ENCODE peak calls at places on chromosomes 7 and 10, in four cellular contexts. C is IMR-90, P is transverse colon, V is sigmoid colon. A is an unnamed sample.

GRCh38 chr10:76558586-76558985 is 1079.0 kb downstream of the KCNMA1 start:
- DNase-seq in C (peak), P (peak), V (peak), A (no peak)

GRCh38 chr7:82945056-82945455 is 217.6 kb downstream of the PCLO start:
- DNase-seq in C (no peak), P (no peak), V (no peak), A (no peak)

GRCh38 chr10:21993360-21994001 is 10.0 kb downstream of the DNAJC1 start:
- DNase-seq in C (peak), P (no peak), V (no peak), A (no peak)

GRCh38 chr10:68301790-68302502 is 29.9 kb upstream of the HNRNPH3 start:
- DNase-seq in C (peak), P (no peak), V (no peak), A (no peak)

GRCh38 chr7:158120313-158120712 is 467.3 kb downstream of the PTPRN2 start:
- DNase-seq in C (no peak), P (no peak), V (peak), A (no peak)

GRCh38 chr7:31815796-31816195 is 128.8 kb downstream of the PPP1R17 start:
- DNase-seq in C (no peak), P (no peak), V (no peak), A (no peak)

GRCh38 chr10:116271593-116272496 is 1.2 kb downstream of the GFRA1 start:
- DNase-seq in C (peak), P (no peak), V (peak), A (no peak)

GRCh38 chr7:11181590-11181989 is 207.9 kb downstream of the PHF14 start:
- DNase-seq in C (no peak), P (no peak), V (no peak), A (no peak)

GRCh38 chr7:1886361-1887064 is 216.4 kb downstream of the ELFN1 start:
- DNase-seq in C (no peak), P (no peak), V (no peak), A (no peak)

GRCh38 chr7:97871659-97872024 is 566 bp downstream of the ASNS start:
- DNase-seq in C (no peak), P (no peak), V (no peak), A (no peak)

GRCh38 chr10:90769946-90770841 is 87.6 kb downstream of the HTR7 start:
- DNase-seq in C (no peak), P (no peak), V (peak), A (no peak)

GRCh38 chr10:3468919-3469638 is 296.5 kb upstream of the PITRM1 start:
- DNase-seq in C (peak), P (peak), V (peak), A (peak)
- TF ChIP-seq POLR2A in C (peak), P (no peak), V (peak), A (peak)

DNA sequence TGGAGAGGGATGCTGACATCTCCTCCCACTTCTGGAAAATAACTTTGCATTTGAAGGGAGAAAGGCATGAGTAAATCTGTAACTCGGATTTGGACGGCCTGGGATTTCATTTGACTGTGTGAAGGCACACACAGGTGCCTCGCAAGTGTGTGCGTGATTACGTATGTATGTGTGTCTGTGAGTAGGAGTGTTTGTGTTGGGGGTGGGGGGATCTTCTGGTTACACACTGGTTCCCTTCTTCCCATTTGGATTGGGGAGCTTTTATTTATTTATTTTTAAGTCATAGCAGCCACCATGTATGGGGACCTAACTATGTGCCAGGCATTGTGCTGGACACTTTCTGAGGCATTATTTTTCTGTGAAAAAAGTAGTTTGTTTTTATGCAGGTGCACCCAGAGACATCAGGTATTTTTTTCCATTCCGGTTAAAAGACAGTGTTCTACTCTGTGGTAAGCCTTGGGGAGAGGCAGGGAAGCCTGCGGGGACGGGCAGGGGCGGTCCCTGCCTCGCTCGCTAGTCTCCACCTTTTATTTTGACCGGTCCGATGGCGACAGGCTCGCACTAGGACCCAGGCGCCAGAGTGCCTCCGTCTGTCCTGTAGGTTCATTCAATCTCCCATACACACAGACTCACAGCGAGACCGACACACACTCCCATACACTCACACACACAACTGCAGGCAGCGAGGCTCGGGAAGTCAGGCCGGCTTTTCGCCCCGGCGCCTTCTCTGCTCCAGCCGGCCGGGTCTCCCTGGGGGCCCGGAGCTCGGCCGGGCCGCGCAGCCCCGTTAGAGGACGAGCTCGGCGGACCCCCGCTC is at the start of gene MXI1:
- DNase-seq in C (peak), P (peak), V (peak), A (peak)
- TF ChIP-seq POLR2A in C (no peak), P (peak), V (no peak), A (peak)

GRCh38 chr10:112820320-112820719 is 129.7 kb upstream of the TCF7L2 start:
- DNase-seq in C (no peak), P (no peak), V (no peak), A (no peak)
- TF ChIP-seq POLR2A in C (no peak), P (no peak), V (no peak), A (no peak)

GRCh38 chr7:124057872-124058271 is 25.0 kb upstream of the TMEM229A start:
- DNase-seq in C (no peak), P (no peak), V (no peak), A (no peak)
- TF ChIP-seq POLR2A in C (no peak), P (no peak), V (no peak), A (no peak)

A was measured in gastrocnemius medialis.